ENCODE peak calls at places on chromosomes 3 and 15, in six cellular contexts. X, I, G, A, E and Z are unnamed samples.

GRCh38 chr3:190586631-190587000 is 72.7 kb downstream of the IL1RAP start:
- DNase-seq in X (no peak), I (peak), G (no peak), A (peak), E (no peak), Z (no peak)

GRCh38 chr3:37766797-37767776 is 94.6 kb upstream of the CTDSPL start:
- DNase-seq in X (no peak), I (no peak), G (no peak), A (no peak), E (no peak), Z (no peak)

GRCh38 chr3:107124885-107125284 is 252.4 kb upstream of the CCDC54 start:
- DNase-seq in X (no peak), I (peak), G (peak), A (peak), E (no peak), Z (no peak)

GRCh38 chr15:44713006-44713966 is 2.0 kb downstream of the B2M start:
- DNase-seq in X (no peak), I (peak), G (no peak), A (no peak), E (no peak), Z (no peak)

GRCh38 chr3:45226206-45226915 is at the start of gene TMEM158:
- DNase-seq in X (peak), I (peak), G (peak), A (no peak), E (peak), Z (peak)

GRCh38 chr15:85071061-85071460 is 89.4 kb downstream of the PDE8A start:
- DNase-seq in X (no peak), I (no peak), G (no peak), A (no peak), E (peak), Z (no peak)

GRCh38 chr15:29208352-29208751 is 61.3 kb downstream of the NSMCE3 start:
- DNase-seq in X (no peak), I (peak), G (no peak), A (no peak), E (peak), Z (no peak)

GRCh38 chr3:45693941-45694521 is 4.8 kb downstream of the SACM1L start:
- DNase-seq in X (no peak), I (peak), G (no peak), A (no peak), E (no peak), Z (no peak)

GRCh38 chr3:74501001-74501400 is 113.5 kb downstream of the CNTN3 start:
- DNase-seq in X (peak), I (no peak), G (no peak), A (no peak), E (no peak), Z (no peak)

GRCh38 chr3:76789262-76789661 is 250.6 kb upstream of the ROBO2 start:
- DNase-seq in X (no peak), I (no peak), G (no peak), A (no peak), E (no peak), Z (no peak)

GRCh38 chr3:152352559-152352958 is 83.8 kb downstream of the MBNL1 start:
- DNase-seq in X (no peak), I (peak), G (no peak), A (no peak), E (no peak), Z (no peak)

GRCh38 chr3:52834871-52835501 is at the start of gene MUSTN1:
- DNase-seq in X (no peak), I (peak), G (peak), A (no peak), E (peak), Z (no peak)

GRCh38 chr3:58274027-58274614 is 31.9 kb upstream of the RPP14 start:
- DNase-seq in X (no peak), I (peak), G (no peak), A (no peak), E (no peak), Z (no peak)

GRCh38 chr15:64781299-64781698 is 5.9 kb upstream of the RBPMS2 start:
- DNase-seq in X (no peak), I (no peak), G (no peak), A (no peak), E (no peak), Z (no peak)

GRCh38 chr3:182909318-182910040 is 70.9 kb downstream of the DCUN1D1 start:
- DNase-seq in X (no peak), I (peak), G (no peak), A (peak), E (no peak), Z (no peak)

GRCh38 chr15:20645956-20646355 is 104.4 kb upstream of the GOLGA6L6 start:
- DNase-seq in X (peak), I (peak), G (no peak), A (no peak), E (no peak), Z (peak)

GRCh38 chr15:68421798-68422402 is 10.1 kb downstream of the ITGA11 start:
- DNase-seq in X (no peak), I (peak), G (no peak), A (no peak), E (no peak), Z (peak)

GRCh38 chr3:77513541-77513940 is 473.6 kb downstream of the ROBO2 start:
- DNase-seq in X (no peak), I (no peak), G (no peak), A (no peak), E (no peak), Z (no peak)

GRCh38 chr3:152104847-152105415 is 163.8 kb upstream of the MBNL1 start:
- DNase-seq in X (no peak), I (no peak), G (no peak), A (no peak), E (no peak), Z (no peak)

GRCh38 chr15:38610748-38611147 is 46.1 kb upstream of the RASGRP1 start:
- DNase-seq in X (no peak), I (no peak), G (no peak), A (no peak), E (no peak), Z (no peak)

GRCh38 chr3:138567403-138567802 is 26.7 kb downstream of the CEP70 start:
- DNase-seq in X (no peak), I (no peak), G (no peak), A (no peak), E (no peak), Z (no peak)

GRCh38 chr15:20106026-20106425 is 435.6 kb downstream of the GOLGA6L6 start:
- DNase-seq in X (no peak), I (no peak), G (peak), A (no peak), E (no peak), Z (peak)

GRCh38 chr15:95840004-95840403 is 490.5 kb upstream of the NR2F2 start:
- DNase-seq in X (no peak), I (peak), G (peak), A (no peak), E (no peak), Z (no peak)

DNA sequence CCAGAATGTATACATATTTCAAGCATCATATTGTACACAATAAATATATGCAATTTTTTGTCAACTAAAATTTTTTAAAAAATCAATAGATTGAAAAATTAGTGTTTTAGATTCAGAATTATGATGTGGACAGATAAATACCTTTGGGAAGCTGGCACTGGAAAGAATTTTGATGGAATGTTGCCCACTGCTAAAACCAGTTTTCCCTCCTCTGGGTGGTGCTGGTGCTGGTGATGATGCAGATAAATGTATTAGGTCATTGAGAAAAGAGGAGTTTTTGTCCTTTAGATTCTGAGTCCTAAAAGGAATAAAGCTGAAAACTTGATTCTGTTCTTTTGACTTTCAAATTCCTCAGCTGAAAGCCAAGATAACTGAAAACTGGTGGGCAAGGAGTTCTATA is 56.0 kb upstream of the SUCLG2 start:
- DNase-seq in X (no peak), I (no peak), G (no peak), A (no peak), E (no peak), Z (no peak)
- TF ChIP-seq CTCF in X (no peak), I (no peak), G (no peak), A (no peak), E (no peak), Z (no peak)

GRCh38 chr15:40331026-40331425 is 7.5 kb downstream of the INAFM2 start:
- DNase-seq in X (peak), I (no peak), G (no peak), A (no peak), E (no peak), Z (no peak)
- TF ChIP-seq CTCF in X (no peak), I (no peak), G (no peak), A (no peak), E (no peak), Z (no peak)

GRCh38 chr15:51342249-51342999 is 969 bp downstream of the GLDN start:
- DNase-seq in X (no peak), I (no peak), G (no peak), A (no peak), E (no peak), Z (no peak)

GRCh38 chr15:51343466-51343865 is 2.0 kb downstream of the GLDN start:
- DNase-seq in X (no peak), I (no peak), G (no peak), A (no peak), E (no peak), Z (no peak)

GRCh38 chr15:51338496-51338895 is at the start of gene CYP19A1:
- DNase-seq in X (no peak), I (no peak), G (no peak), A (no peak), E (no peak), Z (no peak)

GRCh38 chr15:51336011-51336410 is 2.4 kb downstream of the CYP19A1 start:
- DNase-seq in X (no peak), I (no peak), G (no peak), A (no peak), E (no peak), Z (no peak)

DNA sequence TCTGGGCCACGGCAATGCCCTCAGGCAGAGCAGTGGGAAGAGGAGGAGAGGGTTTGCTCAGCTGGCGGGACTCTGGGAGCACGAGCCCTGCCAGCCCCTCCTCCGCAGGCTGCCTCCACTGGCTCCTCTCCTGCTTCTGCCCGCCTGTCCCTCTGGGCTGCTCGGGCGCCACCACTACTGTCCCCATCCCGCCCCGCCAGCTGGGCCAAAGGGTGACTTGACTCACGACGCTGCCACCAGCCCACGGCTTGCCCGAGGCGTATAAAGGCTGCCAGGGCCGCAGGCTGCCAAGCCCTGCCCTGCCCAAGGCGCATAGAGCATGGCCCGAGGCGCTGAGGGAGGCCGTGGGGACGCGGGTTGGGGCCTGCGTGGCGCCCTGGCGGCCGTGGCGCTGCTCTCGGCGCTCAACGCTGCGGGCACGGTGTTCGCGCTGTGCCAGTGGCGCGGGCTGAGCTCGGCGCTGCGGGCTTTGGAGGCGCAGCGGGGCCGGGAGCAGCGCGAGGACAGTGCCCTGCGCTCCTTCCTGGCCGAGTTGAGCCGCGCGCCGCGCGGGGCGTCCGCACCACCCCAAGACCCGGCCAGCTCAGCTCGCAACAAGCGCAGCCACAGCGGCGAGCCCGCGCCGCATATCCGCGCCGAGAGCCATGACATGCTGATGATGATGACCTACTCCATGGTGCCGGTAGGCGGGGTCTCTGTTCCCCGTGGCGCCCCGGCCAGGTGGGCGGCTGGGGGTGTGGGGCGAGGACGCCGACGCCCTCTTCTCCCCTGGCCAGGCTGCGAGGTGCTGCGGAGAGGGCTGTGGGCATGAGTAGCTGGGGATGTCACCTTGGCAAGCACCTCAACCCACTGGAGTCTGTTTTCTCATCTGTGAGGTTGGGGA is at the start of gene GLDN:
- DNase-seq in X (peak), I (peak), G (no peak), A (no peak), E (peak), Z (no peak)
- TF ChIP-seq CTCF in X (no peak), I (no peak), G (no peak), A (no peak), E (no peak), Z (no peak)

GRCh38 chr3:153835540-153835939 is 285.6 kb upstream of the ARHGEF26 start:
- DNase-seq in X (no peak), I (no peak), G (no peak), A (no peak), E (no peak), Z (no peak)
- TF ChIP-seq CTCF in X (no peak), I (no peak), G (no peak), A (no peak), E (no peak), Z (no peak)

GRCh38 chr3:128496019-128496601 is 3.1 kb upstream of the GATA2 start:
- DNase-seq in X (no peak), I (no peak), G (peak), A (no peak), E (no peak), Z (no peak)

GRCh38 chr3:128498901-128499530 is 6.0 kb upstream of the GATA2 start:
- DNase-seq in X (no peak), I (no peak), G (peak), A (no peak), E (no peak), Z (no peak)

GRCh38 chr3:128496602-128497304 is 3.8 kb upstream of the GATA2 start:
- DNase-seq in X (no peak), I (peak), G (peak), A (no peak), E (no peak), Z (no peak)

GRCh38 chr3:128498127-128498626 is 5.2 kb upstream of the GATA2 start:
- DNase-seq in X (no peak), I (no peak), G (peak), A (no peak), E (no peak), Z (no peak)

DNA sequence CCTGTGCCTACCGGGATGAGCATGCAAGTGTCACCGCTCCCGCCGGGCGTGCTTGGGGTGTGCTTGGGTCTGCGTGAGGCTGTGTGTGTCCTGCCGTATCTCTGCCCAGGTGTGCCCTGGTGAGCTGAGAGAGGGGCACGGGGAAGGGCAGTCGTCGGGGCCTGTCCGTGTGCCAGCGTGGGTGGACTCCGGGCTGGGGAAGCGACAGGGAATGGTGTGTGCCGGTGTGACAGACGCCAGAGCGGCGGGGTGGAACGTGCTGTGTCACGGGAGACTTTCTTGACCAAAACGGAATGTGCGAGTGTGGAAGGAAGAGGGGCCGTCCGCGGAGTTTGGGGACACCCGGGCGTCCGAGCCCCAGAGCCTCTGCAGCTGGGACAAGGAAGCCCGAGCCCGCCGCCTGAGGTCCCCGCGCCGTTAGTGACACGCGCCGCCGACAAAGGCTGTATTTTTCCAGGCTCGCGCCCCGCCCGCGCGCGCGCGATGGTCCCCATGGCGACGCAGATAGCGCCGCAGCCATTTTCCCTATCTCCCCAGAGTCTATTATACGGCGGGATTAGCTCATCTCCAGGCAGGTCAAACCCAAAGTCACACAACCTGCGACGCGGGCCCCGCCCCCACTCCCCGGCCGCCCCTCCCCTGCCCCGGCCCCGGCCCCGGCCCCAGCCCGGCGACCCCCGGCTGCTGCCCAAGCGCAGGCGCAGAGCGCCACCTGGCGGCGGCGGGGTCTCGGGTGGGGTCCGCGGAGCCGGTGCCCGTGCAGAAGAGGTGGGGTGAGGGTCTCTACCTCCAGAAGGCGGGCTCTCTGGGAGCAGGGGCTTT is 4.5 kb upstream of the GATA2 start:
- DNase-seq in X (peak), I (no peak), G (peak), A (no peak), E (peak), Z (no peak)
- TF ChIP-seq CTCF in X (peak), I (peak), G (peak), A (peak), E (peak), Z (peak)

DNA sequence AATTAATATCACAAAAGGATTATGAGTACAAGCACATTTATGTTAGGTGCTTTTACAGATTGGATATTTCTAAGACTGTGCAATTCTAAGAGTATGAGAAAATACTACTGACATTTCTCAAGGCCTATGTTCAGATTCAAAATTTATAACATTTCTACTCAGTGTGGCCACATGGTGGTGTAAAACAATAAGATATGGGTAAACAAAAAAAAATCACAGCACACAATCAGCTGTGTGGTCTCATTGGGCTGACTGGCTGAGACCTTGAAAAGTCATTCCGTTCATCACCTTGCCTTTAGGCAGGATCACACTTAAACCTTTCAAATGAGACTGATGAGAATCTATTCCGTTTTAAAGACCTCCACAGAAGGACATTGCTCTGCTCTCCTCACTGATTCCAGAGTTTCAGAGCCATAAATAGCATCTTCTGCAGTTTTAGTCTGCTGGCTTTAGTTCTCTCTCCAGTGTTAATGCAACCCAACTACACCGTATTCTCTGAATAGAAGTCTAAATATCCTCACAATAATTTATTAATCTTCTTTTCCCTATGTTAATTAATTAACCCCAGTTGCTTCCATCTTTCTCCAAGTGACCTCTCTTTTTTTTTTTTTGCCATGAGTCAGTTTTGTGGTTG is 158.2 kb downstream of the SPATA16 start:
- DNase-seq in X (no peak), I (peak), G (no peak), A (no peak), E (no peak), Z (no peak)
- TF ChIP-seq CTCF in X (no peak), I (peak), G (no peak), A (no peak), E (peak), Z (no peak)